ENCODE peak calls at places on chromosome 2, in six cellular contexts. X is epithelial cell of esophagus; A is PC-9; F is GM13977; B is CD4-positive, alpha-beta T cell; U is fibroblast of the aortic adventitia. K is an unnamed sample.

GRCh38 chr2:121398853-121399252 is 113.9 kb upstream of the TFCP2L1 start:
- DNase-seq in A (no peak), F (no peak), U (peak; percentile 36), B (no peak), X (no peak), K (no peak)

GRCh38 chr2:25964891-25965290 is 17.4 kb downstream of the KIF3C start:
- DNase-seq in U (peak; percentile 31), B (no peak), X (no peak), F (no peak), A (no peak), K (no peak)

GRCh38 chr2:64115808-64116598 is 28.2 kb downstream of the PELI1 start:
- DNase-seq in A (peak; percentile 66), X (no peak), F (no peak), B (no peak), U (no peak), K (no peak)

GRCh38 chr2:65057391-65058052 is 1.3 kb downstream of the CEP68 start:
- DNase-seq in F (peak; percentile 75), B (peak; percentile 32), X (peak; percentile 80), U (peak; percentile 48), A (peak; percentile 74), K (peak; percentile 72)

GRCh38 chr2:98900721-98901120 is 35.3 kb downstream of the CRACDL start:
- DNase-seq in U (no peak), A (no peak), B (no peak), F (no peak), X (no peak), K (no peak)

GRCh38 chr2:214139630-214140284 is 271.1 kb upstream of the VWC2L start:
- DNase-seq in B (no peak), F (no peak), X (peak; percentile 39), A (peak; percentile 53), U (no peak), K (no peak)

GRCh38 chr2:96408631-96409542 is 73.3 kb downstream of the NCAPH start:
- DNase-seq in U (peak; percentile 94), B (no peak), F (no peak), X (no peak), A (peak; percentile 76), K (no peak)

GRCh38 chr2:235002198-235003095 is 50.6 kb downstream of the SH3BP4 start:
- DNase-seq in B (no peak), X (peak; percentile 70), F (no peak), U (peak; percentile 77), A (peak; percentile 69), K (no peak)

GRCh38 chr2:37388074-37388473 is 43.6 kb downstream of the QPCT start:
- DNase-seq in A (peak; percentile 84), B (no peak), F (no peak), U (peak; percentile 85), X (peak; percentile 99), K (no peak)

GRCh38 chr2:69801745-69802144 is 27.7 kb upstream of the GMCL1 start:
- DNase-seq in F (no peak), U (no peak), B (no peak), A (no peak), X (no peak), K (no peak)
- TF ChIP-seq CTCF in F (no peak), U (no peak), B (no peak), A (no peak), X (no peak), K (no peak)

DNA sequence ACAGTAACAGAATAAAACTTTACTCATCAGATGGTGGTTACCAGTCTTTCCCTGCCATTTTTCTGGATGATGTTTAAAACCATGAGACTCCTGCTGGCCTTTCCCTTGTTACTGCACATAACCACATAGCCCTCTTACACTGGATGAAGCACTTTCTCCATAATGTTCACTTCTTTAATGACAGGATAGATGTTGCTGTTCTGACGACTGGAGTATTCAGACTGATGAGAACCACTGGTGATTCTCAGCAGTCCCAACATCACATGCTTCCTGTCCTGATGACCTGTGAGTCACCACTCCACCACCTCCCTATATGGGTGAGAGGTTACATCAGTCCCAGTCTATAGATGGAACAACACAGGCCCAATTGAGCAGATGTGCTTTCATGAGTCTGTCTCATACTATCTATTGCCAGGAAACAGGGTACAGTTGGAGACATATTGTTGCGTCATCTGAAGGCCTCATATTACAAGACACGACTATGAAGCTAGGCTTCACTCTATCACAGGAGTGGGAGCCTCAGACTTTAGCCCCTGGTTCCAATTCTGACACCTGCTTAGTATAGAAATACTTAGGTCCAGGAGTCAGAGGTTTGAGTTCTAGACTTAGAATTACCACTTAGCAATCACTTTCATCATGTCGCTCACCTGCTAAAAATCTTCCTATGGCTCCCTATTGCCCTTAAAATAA is 145.7 kb upstream of the KLF7 start:
- DNase-seq in U (peak; percentile 94), X (peak; percentile 91), B (no peak), A (peak; percentile 36), F (peak; percentile 69), K (peak; percentile 65)
- TF ChIP-seq CTCF in U (peak; percentile 56), X (no peak), B (no peak), A (no peak), F (no peak), K (no peak)

DNA sequence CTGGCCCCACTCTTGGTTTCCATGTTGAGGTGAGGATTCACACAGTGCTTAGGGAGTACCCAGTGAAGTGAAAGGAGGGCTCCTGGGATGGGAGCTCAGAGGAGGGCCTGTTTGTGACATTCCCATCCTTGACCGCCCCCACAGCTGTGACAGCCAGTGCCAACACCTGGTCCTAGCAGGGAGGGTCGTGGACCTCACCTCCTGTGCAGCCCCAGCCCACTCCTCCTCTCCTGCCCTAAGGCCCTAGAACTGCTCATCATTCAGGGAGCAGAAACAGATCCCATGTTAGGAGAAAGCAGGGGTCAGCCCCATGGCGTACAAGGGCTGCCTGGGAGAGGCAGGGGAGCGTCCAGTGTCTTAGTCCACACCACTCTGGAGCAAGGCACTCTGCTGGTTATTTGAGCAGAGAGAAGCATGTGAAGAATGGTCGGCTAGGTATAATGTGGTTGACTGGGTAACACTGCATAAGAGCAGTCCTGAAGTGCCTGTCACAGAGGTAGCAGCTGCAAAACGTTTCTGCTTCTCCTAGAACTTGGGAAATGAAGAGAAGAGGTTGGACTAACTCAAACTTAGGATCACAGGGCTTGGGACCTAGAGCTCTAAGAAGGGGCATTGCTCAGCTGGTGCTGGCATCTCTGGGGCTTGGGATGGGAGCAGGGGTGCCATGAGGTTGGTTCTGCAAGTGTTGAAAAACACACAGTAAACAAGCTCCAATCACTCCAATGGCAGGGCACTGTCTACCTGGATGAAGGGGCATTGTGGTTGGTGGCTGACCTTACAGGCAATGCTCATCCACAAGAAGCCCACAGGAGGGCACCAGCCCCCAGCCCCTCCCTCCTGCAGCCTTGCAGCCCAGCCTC is 55.6 kb downstream of the FAM168B start:
- DNase-seq in B (no peak), F (no peak), U (no peak), X (no peak), A (no peak), K (no peak)
- TF ChIP-seq CTCF in B (no peak), F (no peak), U (no peak), X (no peak), A (no peak), K (no peak)

DNA sequence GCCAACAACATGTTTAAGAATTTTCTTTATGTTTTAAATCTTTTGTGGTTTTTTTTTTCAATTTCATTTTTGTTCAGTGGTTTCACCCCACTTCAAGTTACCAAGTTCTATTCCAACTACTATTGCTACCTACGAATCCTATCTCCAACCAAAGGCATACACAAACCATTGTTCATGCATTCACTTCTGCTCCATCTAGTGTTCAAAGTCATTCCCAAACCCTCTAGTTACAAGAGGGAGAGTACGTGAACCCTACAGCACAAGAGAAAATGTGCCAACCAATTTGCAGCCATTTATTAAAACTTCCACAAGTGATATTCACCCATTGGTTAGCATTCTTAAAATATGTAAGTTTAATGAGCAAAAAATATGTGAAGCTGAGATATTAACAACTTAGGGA is 295.1 kb upstream of the KYNU start:
- DNase-seq in F (no peak), A (no peak), U (no peak), B (no peak), X (peak; percentile 11), K (no peak)
- TF ChIP-seq CTCF in F (no peak), A (no peak), U (no peak), B (no peak), X (peak; percentile 22), K (no peak)

GRCh38 chr2:28392297-28393114 is at the start of gene FOSL2:
- DNase-seq in U (peak; percentile 100), X (peak; percentile 100), B (peak; percentile 89), A (peak; percentile 98), F (peak; percentile 94), K (peak; percentile 96)
- TF ChIP-seq CTCF in U (no peak), X (no peak), B (no peak), A (no peak), F (no peak), K (no peak)

DNA sequence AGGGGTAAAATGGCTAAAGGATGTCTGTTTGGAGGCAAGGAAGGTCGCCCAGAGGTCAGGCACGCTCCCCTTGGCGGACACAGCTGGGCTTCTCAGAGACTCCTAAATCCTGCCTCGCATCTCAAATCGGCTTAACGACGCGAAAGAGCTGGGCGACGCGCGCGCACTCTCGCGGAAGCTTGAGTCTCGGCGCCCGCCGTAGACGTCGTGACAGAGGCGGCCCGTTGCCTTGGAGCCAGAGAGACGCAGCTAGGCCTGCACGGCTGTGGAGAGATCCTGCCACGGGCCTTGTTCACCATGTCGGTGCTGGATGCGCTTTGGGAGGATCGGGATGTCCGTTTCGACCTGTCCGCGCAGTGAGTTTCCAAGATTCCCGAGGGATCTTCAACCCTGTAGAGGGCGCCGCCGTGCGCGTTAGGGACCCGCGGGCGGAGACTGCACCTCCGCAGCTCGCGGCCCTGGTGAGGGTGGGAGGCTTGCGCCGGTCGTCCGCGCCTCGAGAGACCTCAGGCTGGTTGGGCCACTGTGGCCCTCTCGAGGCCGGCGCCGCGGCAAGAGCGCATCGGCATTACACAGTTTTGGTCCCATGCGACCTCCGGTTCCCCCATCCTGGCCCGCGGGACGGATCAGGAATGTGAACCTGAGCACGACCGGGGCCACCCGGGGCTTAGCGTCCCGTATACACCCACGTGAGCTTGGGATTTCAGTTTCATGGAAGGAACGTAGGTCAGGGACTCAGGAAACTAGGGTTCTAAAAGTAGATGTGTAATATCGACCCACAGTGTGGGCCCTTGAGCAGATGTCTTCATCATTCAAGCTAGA is at the start of gene BBS5:
- DNase-seq in A (no peak), U (peak; percentile 83), B (peak; percentile 61), X (peak; percentile 84), F (peak; percentile 88), K (peak; percentile 84)
- TF ChIP-seq CTCF in A (no peak), U (peak; percentile 50), B (peak; percentile 41), X (peak; percentile 48), F (peak; percentile 55), K (peak; percentile 33)